ENCODE peak calls at places on chromosomes 13 and 19, in six cellular contexts. One of them, this sample, is unnamed.

GRCh38 chr13:114123448-114123847 is 9.0 kb downstream of the RASA3 start:
- DNase-seq in globus pallidus: no peak
- DNase-seq in right lobe of liver: no peak
- DNase-seq in cardiac fibroblast: no peak
- DNase-seq in adrenal gland: no peak
- DNase-seq in HCT116: no peak
- DNase-seq in this sample: no peak

GRCh38 chr13:44050450-44051063 is 170.9 kb downstream of the LACC1 start:
- DNase-seq in globus pallidus: peak; percentile 54
- DNase-seq in right lobe of liver: no peak
- DNase-seq in cardiac fibroblast: peak; percentile 66
- DNase-seq in adrenal gland: no peak
- DNase-seq in HCT116: peak; percentile 32
- DNase-seq in this sample: peak; percentile 23

GRCh38 chr19:16588089-16588823 is 16.0 kb upstream of the SLC35E1 start:
- DNase-seq in globus pallidus: no peak
- DNase-seq in right lobe of liver: no peak
- DNase-seq in cardiac fibroblast: peak; percentile 43
- DNase-seq in adrenal gland: no peak
- DNase-seq in HCT116: no peak
- DNase-seq in this sample: no peak

GRCh38 chr19:31354316-31354715 is 5.1 kb upstream of the TSHZ3 start:
- DNase-seq in globus pallidus: no peak
- DNase-seq in right lobe of liver: no peak
- DNase-seq in cardiac fibroblast: no peak
- DNase-seq in adrenal gland: no peak
- DNase-seq in HCT116: no peak
- DNase-seq in this sample: no peak

GRCh38 chr19:52566588-52566987 is 3.5 kb upstream of the ZNF701 start:
- DNase-seq in globus pallidus: no peak
- DNase-seq in right lobe of liver: no peak
- DNase-seq in cardiac fibroblast: peak; percentile 86
- DNase-seq in adrenal gland: no peak
- DNase-seq in HCT116: no peak
- DNase-seq in this sample: peak; percentile 77

GRCh38 chr13:19772306-19772705 is 10.4 kb downstream of the PSPC1 start:
- DNase-seq in globus pallidus: no peak
- DNase-seq in right lobe of liver: peak; percentile 7
- DNase-seq in cardiac fibroblast: no peak
- DNase-seq in adrenal gland: no peak
- DNase-seq in HCT116: no peak
- DNase-seq in this sample: no peak

GRCh38 chr19:4058696-4059492 is 7.8 kb downstream of the ZBTB7A start:
- DNase-seq in globus pallidus: peak; percentile 92
- DNase-seq in right lobe of liver: no peak
- DNase-seq in cardiac fibroblast: no peak
- DNase-seq in adrenal gland: no peak
- DNase-seq in HCT116: no peak
- DNase-seq in this sample: no peak

GRCh38 chr13:77696863-77697207 is 652 bp upstream of the SLAIN1 start:
- DNase-seq in globus pallidus: peak; percentile 74
- DNase-seq in right lobe of liver: no peak
- DNase-seq in cardiac fibroblast: no peak
- DNase-seq in adrenal gland: no peak
- DNase-seq in HCT116: no peak
- DNase-seq in this sample: no peak

GRCh38 chr19:40601061-40601973 is at the start of gene LTBP4:
- DNase-seq in globus pallidus: no peak
- DNase-seq in right lobe of liver: no peak
- DNase-seq in cardiac fibroblast: peak; percentile 28
- DNase-seq in adrenal gland: no peak
- DNase-seq in HCT116: no peak
- DNase-seq in this sample: no peak

GRCh38 chr19:54162241-54162805 is 2.8 kb upstream of the LENG1 start:
- DNase-seq in globus pallidus: peak; percentile 57
- DNase-seq in right lobe of liver: peak; percentile 88
- DNase-seq in cardiac fibroblast: peak; percentile 76
- DNase-seq in adrenal gland: peak; percentile 94
- DNase-seq in HCT116: peak; percentile 65
- DNase-seq in this sample: no peak

GRCh38 chr13:23984541-23984940 is 87.2 kb upstream of the C1QTNF9B start:
- DNase-seq in globus pallidus: peak; percentile 46
- DNase-seq in right lobe of liver: no peak
- DNase-seq in cardiac fibroblast: no peak
- DNase-seq in adrenal gland: no peak
- DNase-seq in HCT116: no peak
- DNase-seq in this sample: no peak

This sample was measured in M059J.